ENCODE peak calls at places on chromosomes 6 and 20, in ten cellular contexts. U is thoracic aorta, E is astrocyte, S is RWPE1, A is A549, Z is psoas muscle, O is PC-3, M is SK-N-SH, G is lower lobe of right lung, W is adrenal gland. Y is an unnamed sample.
A peak's percentile ranks its signal among the peaks of the same experiment; 100 is the strongest.

GRCh38 chr6:144104898-144105487 is 9.6 kb upstream of the SF3B5 start:
- DNase-seq in A (peak; percentile 44), O (peak; percentile 81), Z (no peak), G (no peak), U (no peak), S (peak; percentile 67), M (peak; percentile 44), E (peak; percentile 47), W (no peak), Y (no peak)

GRCh38 chr6:145137425-145137824 is 597.9 kb downstream of the EPM2A start:
- DNase-seq in S (no peak), E (no peak), U (no peak), A (no peak), Z (no peak), W (no peak), G (no peak), M (no peak), O (peak; percentile 42), Y (no peak)

GRCh38 chr6:134245041-134245440 is 72.9 kb downstream of the SGK1 start:
- DNase-seq in U (no peak), M (no peak), S (no peak), E (peak; percentile 84), O (peak; percentile 55), G (no peak), Z (no peak), A (no peak), W (no peak), Y (no peak)

GRCh38 chr6:84685983-84686584 is 78.3 kb downstream of the TBX18 start:
- DNase-seq in Z (no peak), E (no peak), M (peak; percentile 15), U (no peak), S (peak; percentile 2), A (peak; percentile 2), W (no peak), O (peak; percentile 74), G (no peak), Y (no peak)

GRCh38 chr6:71406871-71407860 is 118.6 kb downstream of the OGFRL1 start:
- DNase-seq in S (no peak), A (no peak), E (no peak), W (no peak), Z (no peak), G (no peak), U (no peak), M (no peak), O (peak; percentile 53), Y (no peak)

GRCh38 chr20:1965520-1966278 is 28.2 kb downstream of the PDYN start:
- DNase-seq in O (peak; percentile 74), A (peak; percentile 84), E (peak; percentile 23), M (peak; percentile 84), W (peak; percentile 77), S (peak; percentile 79), U (peak; percentile 29), G (peak; percentile 75), Z (peak; percentile 86), Y (peak; percentile 84)

GRCh38 chr6:132096245-132096644 is 145.1 kb upstream of the CCN2 start:
- DNase-seq in W (no peak), M (no peak), O (no peak), E (no peak), G (no peak), Z (no peak), A (no peak), S (no peak), U (no peak), Y (no peak)

GRCh38 chr20:63736893-63737689 is 627 bp downstream of the LIME1 start:
- DNase-seq in M (peak; percentile 31), G (no peak), O (no peak), E (no peak), A (no peak), U (no peak), Z (peak; percentile 60), W (no peak), S (no peak), Y (no peak)

GRCh38 chr6:39453236-39453635 is 130.7 kb upstream of the KCNK16 start:
- DNase-seq in S (no peak), A (no peak), Z (no peak), U (no peak), G (no peak), W (no peak), E (peak; percentile 55), M (no peak), O (no peak), Y (no peak)

GRCh38 chr20:63652192-63652980 is 838 bp downstream of the STMN3 start:
- DNase-seq in A (no peak), M (peak; percentile 90), Z (peak; percentile 65), W (no peak), G (peak; percentile 48), O (no peak), U (no peak), E (no peak), S (no peak), Y (no peak)

GRCh38 chr6:137823826-137824501 is 43.1 kb upstream of the TNFAIP3 start:
- DNase-seq in G (no peak), Z (no peak), S (no peak), U (no peak), O (no peak), M (peak; percentile 4), W (no peak), A (no peak), E (peak; percentile 72), Y (peak; percentile 88)

GRCh38 chr6:107534762-107535161 is 44.8 kb downstream of the SOBP start:
- DNase-seq in E (peak; percentile 8), M (no peak), O (no peak), G (no peak), Z (no peak), U (no peak), W (no peak), S (no peak), A (no peak), Y (no peak)

DNA sequence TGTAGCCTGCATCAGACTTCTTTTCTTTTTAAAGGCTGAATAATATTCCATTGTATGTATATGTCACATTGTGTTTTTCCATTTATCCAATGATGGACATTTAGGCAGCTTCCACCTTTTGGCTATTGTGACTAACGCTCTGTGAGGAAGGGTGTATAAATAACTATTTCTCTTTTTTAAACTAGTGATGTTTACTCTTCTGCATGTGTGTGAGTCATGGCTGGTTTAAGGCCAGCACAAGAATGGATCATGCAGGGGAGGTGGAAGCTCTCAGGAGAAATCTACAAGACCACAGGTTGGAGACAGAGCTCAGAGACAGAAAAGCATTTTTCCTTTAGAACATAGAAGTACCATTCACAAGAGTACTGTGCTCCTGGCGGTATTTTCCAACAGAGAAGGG is 307.2 kb downstream of the SOX4 start:
- DNase-seq in U (no peak), E (peak; percentile 87), O (peak; percentile 89), A (peak; percentile 26), W (no peak), M (no peak), S (peak; percentile 44), Z (no peak), G (no peak), Y (no peak)
- H3K27ac ChIP-seq in U (no peak overlapping the region), E (peak overlapping the region; percentile 31), O (peak overlapping the region; percentile 37), A (peak overlapping the region; percentile 56), W (no peak overlapping the region), M (no peak overlapping the region), S (no peak overlapping the region), Z (no peak overlapping the region), G (no peak overlapping the region), Y (no peak overlapping the region)

GRCh38 chr20:59044295-59044694 is 1.7 kb upstream of the PRELID3B start:
- DNase-seq in S (no peak), G (no peak), A (no peak), E (no peak), Z (no peak), M (no peak), U (no peak), W (no peak), O (peak; percentile 5), Y (no peak)

GRCh38 chr20:59042796-59043621 is 423 bp upstream of the PRELID3B start:
- DNase-seq in U (peak; percentile 59), E (peak; percentile 65), A (peak; percentile 85), Z (peak; percentile 97), M (peak; percentile 100), G (peak; percentile 97), S (peak; percentile 99), O (peak; percentile 99), W (peak; percentile 91), Y (peak; percentile 89)

GRCh38 chr20:59043698-59044097 is 1.1 kb upstream of the PRELID3B start:
- DNase-seq in Z (no peak), M (no peak), O (peak; percentile 89), A (no peak), G (no peak), E (no peak), W (no peak), S (no peak), U (no peak), Y (no peak)

GRCh38 chr20:59046862-59047261 is 4.3 kb upstream of the PRELID3B start:
- DNase-seq in Z (no peak), W (no peak), M (no peak), A (no peak), G (no peak), E (no peak), U (no peak), O (no peak), S (no peak), Y (no peak)

GRCh38 chr20:59044796-59045195 is 2.2 kb upstream of the PRELID3B start:
- DNase-seq in E (no peak), S (no peak), O (peak; percentile 80), U (no peak), M (no peak), Z (no peak), A (no peak), G (no peak), W (no peak), Y (no peak)
- TF ChIP-seq CTCF in E (no peak), S (no peak), O (no peak), U (no peak), M (no peak), Z (no peak), A (no peak), G (no peak), W (no peak), Y (no peak)

GRCh38 chr20:17663486-17663885 is 18.6 kb downstream of the RRBP1 start:
- DNase-seq in E (peak; percentile 49), W (no peak), Z (no peak), S (no peak), O (no peak), G (no peak), A (no peak), U (no peak), M (no peak), Y (no peak)
- H3K27ac ChIP-seq in E (peak overlapping the region; percentile 35), W (no peak overlapping the region), Z (no peak overlapping the region), S (no peak overlapping the region), O (no peak overlapping the region), G (no peak overlapping the region), A (no peak overlapping the region), U (no peak overlapping the region), M (no peak overlapping the region), Y (peak overlapping the region; percentile 17)

DNA sequence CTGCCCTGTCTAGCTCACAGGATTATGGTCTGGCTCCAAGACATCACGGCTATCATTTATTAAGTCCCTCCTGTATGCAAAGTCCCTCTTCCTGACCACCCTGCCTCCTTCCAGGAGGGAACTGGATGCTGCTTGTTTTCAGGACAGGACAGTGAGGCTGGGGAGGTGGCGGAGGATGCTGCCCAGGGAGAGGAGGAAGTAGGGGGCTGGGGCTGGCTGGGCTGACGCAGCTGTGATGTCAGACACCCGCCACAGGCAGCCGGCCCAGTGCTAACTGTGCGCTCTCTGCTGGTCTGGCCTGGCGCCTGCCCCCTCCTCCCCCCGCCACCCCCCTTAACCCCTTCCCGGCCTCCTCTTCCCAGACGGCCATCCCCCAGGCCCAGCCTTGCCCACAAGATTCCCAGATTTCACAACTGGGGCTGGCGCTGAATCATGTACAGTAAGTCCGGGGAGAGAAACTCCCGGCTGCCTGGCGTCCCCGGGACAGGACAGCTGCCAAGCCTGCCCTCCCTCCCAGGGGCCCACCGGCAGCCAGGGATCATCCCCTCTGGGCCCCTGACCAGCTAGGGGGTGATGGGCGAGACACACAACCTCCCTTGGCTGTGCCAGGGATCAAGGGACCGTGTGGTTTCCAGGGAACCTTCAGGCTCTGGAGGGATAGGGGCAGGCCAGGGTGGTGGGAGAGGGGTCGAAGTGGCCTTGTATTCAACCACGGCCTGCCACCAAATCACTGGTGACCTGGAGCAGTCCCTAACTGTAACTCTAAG is 118.1 kb downstream of the CEBPB start:
- DNase-seq in O (peak; percentile 96), Z (peak; percentile 95), U (peak; percentile 91), E (peak; percentile 98), M (peak; percentile 94), S (peak; percentile 98), A (peak; percentile 90), W (peak; percentile 97), G (peak; percentile 91), Y (peak; percentile 97)
- TF ChIP-seq CTCF in O (no peak), Z (no peak), U (no peak), E (no peak), M (peak; percentile 26), S (no peak), A (no peak), W (no peak), G (peak; percentile 26), Y (no peak)